ENCODE peak calls at places on chromosome 10, in six cellular contexts. P, B, C, Z, S and U are unnamed samples.

GRCh38 chr10:44864637-44865288 is 46.4 kb upstream of the TMEM72 start:
- DNase-seq in P (peak), B (peak), C (peak), Z (peak), S (peak), U (peak)

GRCh38 chr10:126940670-126941069 is 35.4 kb downstream of the DOCK1 start:
- DNase-seq in P (no peak), B (no peak), C (no peak), Z (no peak), S (no peak), U (no peak)

GRCh38 chr10:91590142-91590903 is 42.5 kb downstream of the PPP1R3C start:
- DNase-seq in P (peak), B (peak), C (peak), Z (peak), S (peak), U (peak)

GRCh38 chr10:76026176-76026771 is 594.9 kb downstream of the LRMDA start:
- DNase-seq in P (no peak), B (no peak), C (no peak), Z (no peak), S (no peak), U (no peak)

GRCh38 chr10:58477122-58477521 is 35.5 kb upstream of the BICC1 start:
- DNase-seq in P (no peak), B (no peak), C (no peak), Z (no peak), S (no peak), U (no peak)

GRCh38 chr10:76178561-76179292 is 747.3 kb downstream of the LRMDA start:
- DNase-seq in P (no peak), B (no peak), C (no peak), Z (no peak), S (no peak), U (no peak)

GRCh38 chr10:12869427-12869826 is 132.1 kb downstream of the CCDC3 start:
- DNase-seq in P (no peak), B (no peak), C (no peak), Z (no peak), S (no peak), U (no peak)

GRCh38 chr10:43057231-43057711 is 19.6 kb upstream of the RET start:
- DNase-seq in P (no peak), B (no peak), C (no peak), Z (no peak), S (no peak), U (no peak)

GRCh38 chr10:86295351-86295750 is 71.2 kb downstream of the GRID1 start:
- DNase-seq in P (no peak), B (no peak), C (no peak), Z (no peak), S (no peak), U (no peak)

GRCh38 chr10:64648915-64649314 is 1127.7 kb downstream of the REEP3 start:
- DNase-seq in P (peak), B (peak), C (no peak), Z (no peak), S (no peak), U (no peak)

GRCh38 chr10:4813496-4813895 is 12.5 kb upstream of the AKR1E2 start:
- DNase-seq in P (no peak), B (no peak), C (no peak), Z (no peak), S (no peak), U (no peak)

GRCh38 chr10:131142446-131143380 is 168.8 kb downstream of the TCERG1L start:
- DNase-seq in P (no peak), B (no peak), C (no peak), Z (no peak), S (no peak), U (no peak)

GRCh38 chr10:102678842-102679289 is 34.6 kb downstream of the TRIM8 start:
- DNase-seq in P (peak), B (peak), C (no peak), Z (peak), S (peak), U (no peak)

GRCh38 chr10:74598891-74599566 is 227.4 kb upstream of the KAT6B start:
- DNase-seq in P (no peak), B (no peak), C (no peak), Z (no peak), S (no peak), U (no peak)

GRCh38 chr10:28633750-28634149 is 43.6 kb upstream of the BAMBI start:
- DNase-seq in P (peak), B (no peak), C (no peak), Z (peak), S (no peak), U (no peak)

GRCh38 chr10:78947226-78947625 is 121.5 kb upstream of the ZMIZ1 start:
- DNase-seq in P (no peak), B (no peak), C (no peak), Z (peak), S (no peak), U (no peak)

GRCh38 chr10:119383174-119383856 is 159.2 kb downstream of the RGS10 start:
- DNase-seq in P (no peak), B (no peak), C (no peak), Z (no peak), S (no peak), U (no peak)

GRCh38 chr10:119388849-119389345 is 153.6 kb downstream of the RGS10 start:
- DNase-seq in P (no peak), B (no peak), C (no peak), Z (no peak), S (no peak), U (no peak)

GRCh38 chr10:119384127-119384526 is 158.4 kb downstream of the RGS10 start:
- DNase-seq in P (no peak), B (no peak), C (no peak), Z (no peak), S (no peak), U (no peak)

GRCh38 chr10:119391430-119392313 is 150.8 kb downstream of the RGS10 start:
- DNase-seq in P (no peak), B (no peak), C (no peak), Z (no peak), S (no peak), U (no peak)

GRCh38 chr10:119386666-119387065 is 155.9 kb downstream of the RGS10 start:
- DNase-seq in P (no peak), B (no peak), C (no peak), Z (no peak), S (no peak), U (no peak)
- H3K27ac ChIP-seq in P (no peak), B (no peak), C (no peak), Z (no peak), S (no peak), U (no peak)

GRCh38 chr10:117752103-117752502 is 209.6 kb downstream of the EMX2 start:
- DNase-seq in P (no peak), B (no peak), C (no peak), Z (no peak), S (no peak), U (no peak)
- TF ChIP-seq CTCF in P (no peak), B (no peak), C (no peak), Z (no peak), S (no peak), U (no peak)

DNA sequence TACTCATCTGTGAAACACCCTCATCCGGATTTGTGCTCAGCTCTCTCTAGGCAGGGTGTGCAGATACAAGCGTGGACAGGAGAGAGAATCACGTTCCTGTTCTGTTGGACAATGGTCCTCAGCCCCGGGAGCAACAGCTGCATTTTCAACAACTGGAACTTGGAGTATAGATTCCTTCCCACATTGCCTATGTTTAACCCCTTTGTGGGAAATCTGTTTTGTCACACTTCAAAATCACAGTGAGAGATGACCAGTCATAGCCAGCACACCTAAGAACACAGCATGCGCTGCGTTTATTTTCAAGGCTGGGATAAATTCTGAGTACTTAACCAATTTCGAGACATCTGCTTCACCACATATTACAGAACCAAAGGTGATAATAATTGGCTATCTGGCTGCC is 32.5 kb downstream of the MAP3K8 start:
- DNase-seq in P (no peak), B (no peak), C (no peak), Z (no peak), S (no peak), U (no peak)
- H3K27ac ChIP-seq in P (no peak), B (no peak), C (no peak), Z (no peak), S (no peak), U (no peak)

GRCh38 chr10:104622598-104623209 is 18.4 kb upstream of the SORCS3 start:
- DNase-seq in P (peak), B (no peak), C (no peak), Z (no peak), S (no peak), U (no peak)
- TF ChIP-seq CTCF in P (peak), B (no peak), C (peak), Z (no peak), S (no peak), U (no peak)

GRCh38 chr10:47038881-47039557 is 127.8 kb downstream of the PTPN20 start:
- DNase-seq in P (no peak), B (no peak), C (no peak), Z (no peak), S (no peak), U (no peak)
- H3K27ac ChIP-seq in P (no peak), B (no peak), C (no peak), Z (no peak), S (no peak), U (no peak)

DNA sequence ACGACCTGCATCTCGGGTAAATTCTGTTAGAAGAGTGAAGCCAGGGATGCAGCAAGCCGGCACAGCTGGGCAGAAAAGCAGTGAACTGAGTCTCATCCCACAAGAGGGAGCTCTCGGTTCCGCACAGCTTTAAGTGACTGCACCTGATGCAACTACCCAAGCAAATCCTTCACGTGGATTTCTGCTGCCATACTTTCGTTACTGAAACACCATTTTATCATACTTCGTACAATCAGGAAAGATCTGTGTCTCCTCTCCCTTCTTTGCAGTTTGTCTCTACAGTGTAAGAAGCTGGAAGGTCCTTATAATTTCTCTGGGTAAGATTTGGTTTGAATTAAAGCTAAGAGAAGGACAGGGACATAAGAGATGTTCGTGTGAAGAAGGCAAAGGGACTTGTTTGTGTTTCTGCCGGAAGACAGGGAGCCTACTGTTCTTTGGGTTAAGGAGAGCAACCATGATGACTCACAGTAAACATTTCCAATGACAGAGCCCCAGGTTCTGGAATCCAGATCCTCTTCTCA is 427.0 kb downstream of the GPAM start:
- DNase-seq in P (peak), B (peak), C (no peak), Z (peak), S (no peak), U (no peak)
- TF ChIP-seq CTCF in P (peak), B (peak), C (no peak), Z (no peak), S (no peak), U (no peak)

GRCh38 chr10:97788552-97789442 is 17.0 kb upstream of the SFRP5 start:
- DNase-seq in P (no peak), B (no peak), C (no peak), Z (peak), S (no peak), U (no peak)
- H3K27ac ChIP-seq in P (no peak), B (no peak), C (no peak), Z (no peak), S (no peak), U (no peak)